ENCODE peak calls at places on chromosomes 3 and 15, in ten cellular contexts. T is neural progenitor cell, V is tibial artery, M is heart left ventricle, X is keratinocyte, P is Peyer's patch, A is neuronal stem cell, C is RWPE1, I is uterus, E is heart right ventricle. Z is an unnamed sample.

GRCh38 chr3:35498506-35499210 is 140.7 kb upstream of the ARPP21 start:
- DNase-seq in T (no peak), V (no peak), M (no peak), X (no peak), P (no peak), A (no peak), C (no peak), I (no peak), E (no peak), Z (no peak)

GRCh38 chr15:30923429-30923828 is 19.7 kb downstream of the FAN1 start:
- DNase-seq in T (peak), V (no peak), M (peak), X (no peak), P (no peak), A (no peak), C (no peak), I (no peak), E (peak), Z (no peak)

GRCh38 chr3:155270485-155271342 is 22.8 kb downstream of the STRIT1 start:
- DNase-seq in T (no peak), V (no peak), M (no peak), X (no peak), P (no peak), A (no peak), C (no peak), I (no peak), E (no peak), Z (no peak)

GRCh38 chr3:30258426-30259392 is 347.7 kb upstream of the TGFBR2 start:
- DNase-seq in T (no peak), V (no peak), M (no peak), X (no peak), P (no peak), A (no peak), C (no peak), I (no peak), E (no peak), Z (no peak)

GRCh38 chr3:192514081-192514753 is 213.1 kb downstream of the FGF12 start:
- DNase-seq in T (peak), V (no peak), M (no peak), X (no peak), P (no peak), A (peak), C (peak), I (no peak), E (no peak), Z (no peak)

GRCh38 chr3:152458725-152459515 is 190.2 kb downstream of the MBNL1 start:
- DNase-seq in T (no peak), V (no peak), M (no peak), X (no peak), P (no peak), A (no peak), C (no peak), I (no peak), E (no peak), Z (no peak)

GRCh38 chr15:94840794-94841587 is 609.6 kb downstream of the MCTP2 start:
- DNase-seq in T (no peak), V (peak), M (no peak), X (no peak), P (no peak), A (no peak), C (peak), I (no peak), E (no peak), Z (peak)

GRCh38 chr15:100340721-100341661 is 784 bp downstream of the ADAMTS17 start:
- DNase-seq in T (peak), V (no peak), M (no peak), X (no peak), P (no peak), A (no peak), C (peak), I (no peak), E (no peak), Z (no peak)

GRCh38 chr3:54165865-54166264 is 43.5 kb downstream of the CACNA2D3 start:
- DNase-seq in T (no peak), V (no peak), M (peak), X (no peak), P (no peak), A (no peak), C (no peak), I (no peak), E (no peak), Z (no peak)

GRCh38 chr15:23546158-23546557 is 19.3 kb upstream of the MKRN3 start:
- DNase-seq in T (no peak), V (no peak), M (no peak), X (no peak), P (no peak), A (no peak), C (no peak), I (no peak), E (no peak), Z (no peak)
- H3K27ac ChIP-seq in T (no peak), V (no peak), M (no peak), X (no peak), P (no peak), A (no peak), C (no peak), I (no peak), E (no peak), Z (no peak)

GRCh38 chr3:44848634-44849033 is 13.1 kb upstream of the TMEM42 start:
- DNase-seq in T (no peak), V (no peak), M (no peak), X (no peak), P (no peak), A (no peak), C (no peak), I (no peak), E (no peak), Z (no peak)
- H3K27ac ChIP-seq in T (no peak), V (no peak), M (no peak), X (no peak), P (no peak), A (no peak), C (no peak), I (no peak), E (no peak), Z (no peak)

DNA sequence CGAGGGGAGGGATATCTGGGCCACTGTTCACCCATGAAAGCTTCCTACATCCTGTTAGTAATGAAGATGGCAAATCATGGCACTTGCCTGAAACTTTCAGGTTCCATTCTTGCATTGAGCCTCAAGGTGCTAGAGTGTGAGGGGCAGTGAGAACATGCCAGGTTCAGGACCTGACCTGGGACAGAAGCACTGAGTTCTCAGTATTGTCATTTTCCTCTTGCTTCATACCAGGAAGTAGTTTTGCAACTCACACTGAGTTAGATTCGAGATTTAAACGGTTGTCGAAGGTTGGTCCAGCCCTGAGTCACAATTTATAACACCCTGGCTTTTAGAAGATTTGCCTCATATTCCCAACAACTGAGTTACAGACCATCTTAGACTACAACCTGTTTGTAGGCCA is 11.8 kb upstream of the MEIS2 start:
- DNase-seq in T (no peak), V (no peak), M (no peak), X (no peak), P (no peak), A (no peak), C (no peak), I (peak), E (no peak), Z (no peak)
- H3K27ac ChIP-seq in T (no peak), V (no peak), M (no peak), X (no peak), P (no peak), A (no peak), C (no peak), I (peak), E (no peak), Z (no peak)

GRCh38 chr15:71133734-71134464 is 18.6 kb downstream of the THSD4 start:
- DNase-seq in T (no peak), V (no peak), M (peak), X (no peak), P (no peak), A (no peak), C (no peak), I (no peak), E (peak), Z (no peak)
- H3K27ac ChIP-seq in T (no peak), V (no peak), M (peak), X (peak), P (no peak), A (no peak), C (peak), I (no peak), E (no peak), Z (no peak)

DNA sequence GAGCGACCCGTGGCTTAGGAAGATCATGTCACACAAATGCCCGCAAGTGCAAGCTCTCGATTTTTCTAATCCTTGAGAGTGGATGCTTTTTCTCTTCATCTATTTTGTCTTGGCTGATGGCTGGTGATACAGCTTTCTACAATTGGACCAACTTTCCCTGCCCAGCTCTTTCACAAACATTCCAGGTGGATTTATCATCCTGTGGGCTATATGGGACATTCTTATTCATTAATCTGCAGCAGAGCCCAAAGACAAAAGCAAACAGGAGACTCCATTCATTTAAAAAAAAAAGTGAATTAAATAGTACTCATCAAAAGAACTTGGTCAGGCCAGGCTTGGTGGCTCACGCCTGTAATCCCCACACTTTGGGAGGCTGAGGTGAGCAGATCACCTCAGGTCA is 14.2 kb upstream of the TSEN2 start:
- DNase-seq in T (no peak), V (no peak), M (no peak), X (no peak), P (no peak), A (no peak), C (no peak), I (no peak), E (no peak), Z (no peak)
- H3K27ac ChIP-seq in T (no peak), V (no peak), M (no peak), X (no peak), P (no peak), A (no peak), C (no peak), I (no peak), E (no peak), Z (no peak)

GRCh38 chr3:100902572-100902971 is 90.6 kb downstream of the ABI3BP start:
- DNase-seq in T (no peak), V (no peak), M (no peak), X (no peak), P (no peak), A (no peak), C (no peak), I (no peak), E (no peak), Z (no peak)
- H3K27ac ChIP-seq in T (no peak), V (no peak), M (no peak), X (no peak), P (no peak), A (no peak), C (no peak), I (no peak), E (no peak), Z (no peak)

GRCh38 chr3:102165367-102165766 is 269.4 kb upstream of the ZPLD1 start:
- DNase-seq in T (no peak), V (no peak), M (no peak), X (no peak), P (no peak), A (no peak), C (no peak), I (no peak), E (no peak), Z (no peak)
- H3K27ac ChIP-seq in T (no peak), V (no peak), M (no peak), X (no peak), P (no peak), A (no peak), C (no peak), I (no peak), E (no peak), Z (no peak)

GRCh38 chr3:52047295-52047960 is 8.9 kb downstream of the DUSP7 start:
- DNase-seq in T (no peak), V (peak), M (no peak), X (peak), P (no peak), A (no peak), C (peak), I (no peak), E (no peak), Z (no peak)
- H3K27ac ChIP-seq in T (no peak), V (peak), M (peak), X (peak), P (no peak), A (no peak), C (peak), I (peak), E (peak), Z (peak)

GRCh38 chr3:64464955-64465354 is 222.8 kb downstream of the ADAMTS9 start:
- DNase-seq in T (no peak), V (no peak), M (no peak), X (no peak), P (no peak), A (no peak), C (no peak), I (no peak), E (no peak), Z (no peak)

GRCh38 chr3:64460877-64461276 is 226.9 kb downstream of the ADAMTS9 start:
- DNase-seq in T (no peak), V (no peak), M (no peak), X (no peak), P (no peak), A (no peak), C (no peak), I (no peak), E (no peak), Z (no peak)

GRCh38 chr3:64463981-64464380 is 223.8 kb downstream of the ADAMTS9 start:
- DNase-seq in T (no peak), V (no peak), M (no peak), X (no peak), P (no peak), A (no peak), C (no peak), I (no peak), E (no peak), Z (no peak)

GRCh38 chr3:64459711-64460110 is 228.1 kb downstream of the ADAMTS9 start:
- DNase-seq in T (no peak), V (no peak), M (no peak), X (no peak), P (no peak), A (no peak), C (no peak), I (no peak), E (no peak), Z (no peak)

DNA sequence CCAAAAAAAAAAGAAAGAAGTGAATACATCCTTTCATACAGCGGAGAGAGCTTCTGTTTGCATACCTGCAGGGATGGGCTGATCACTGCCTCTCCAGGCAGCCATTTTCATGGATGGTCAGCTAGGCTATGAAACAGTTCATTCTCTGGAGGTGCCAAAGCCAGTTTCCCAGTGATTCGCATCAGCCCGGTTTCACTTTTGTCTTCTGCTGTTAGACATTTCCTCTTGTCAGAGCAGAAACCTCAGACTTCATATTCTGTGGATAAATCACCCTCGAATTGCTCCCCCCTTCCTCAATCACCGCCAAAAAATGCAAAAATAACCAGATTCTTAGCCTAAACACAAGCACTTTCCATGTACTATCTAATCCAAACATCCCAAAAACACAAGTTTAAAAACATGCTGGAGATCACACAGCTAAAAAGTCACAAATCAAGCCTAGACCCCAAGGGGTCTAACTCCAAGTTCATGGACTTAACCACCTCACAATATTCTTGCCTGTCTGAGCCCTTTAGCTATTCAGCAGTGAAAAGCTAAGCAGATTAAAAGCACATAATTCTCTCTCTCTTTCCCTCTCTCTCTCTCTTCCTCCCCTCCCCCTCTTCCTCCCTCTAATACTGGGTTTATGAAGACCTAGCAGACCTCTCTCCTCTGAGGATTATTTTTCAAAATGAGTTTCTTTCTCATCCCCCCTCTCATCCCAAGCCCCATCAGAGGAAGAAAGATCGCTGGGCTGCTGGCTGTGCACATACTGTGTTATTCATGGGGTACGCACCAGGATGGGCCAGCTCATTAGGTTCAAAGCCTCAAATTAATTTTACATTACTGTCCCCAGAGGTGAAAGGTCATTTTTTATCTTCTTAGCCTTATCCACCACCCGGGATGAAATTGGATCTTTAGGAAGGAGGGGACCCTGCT is 225.3 kb downstream of the ADAMTS9 start:
- DNase-seq in T (no peak), V (no peak), M (no peak), X (no peak), P (no peak), A (no peak), C (no peak), I (no peak), E (no peak), Z (no peak)
- H3K27ac ChIP-seq in T (no peak), V (peak), M (no peak), X (no peak), P (peak), A (no peak), C (no peak), I (no peak), E (peak), Z (peak)